ENCODE peak calls at places on chromosome 19, in nine cellular contexts. Y is body of pancreas; T is dorsolateral prefrontal cortex; I is WTC11; S is type B pancreatic cell; W is B cell; R is AG04449; F is CD8-positive, alpha-beta T cell; P is nephron progenitor cell. U is an unnamed sample.

GRCh38 chr19:49133621-49134454 is 14.5 kb downstream of the PPFIA3 start:
- DNase-seq in Y (peak; percentile 77), T (no peak), I (peak; percentile 90), S (no peak), W (peak; percentile 66), R (no peak), F (peak; percentile 70), P (no peak), U (no peak)

GRCh38 chr19:37885392-37885791 is 21.0 kb downstream of the WDR87 start:
- DNase-seq in Y (no peak), T (no peak), I (no peak), S (no peak), W (no peak), R (no peak), F (no peak), P (no peak), U (no peak)

GRCh38 chr19:54183431-54183830 is 5.9 kb downstream of the MBOAT7 start:
- DNase-seq in Y (no peak), T (no peak), I (no peak), S (no peak), W (no peak), R (no peak), F (no peak), P (no peak), U (no peak)

GRCh38 chr19:21352830-21353229 is 6.0 kb upstream of the ZNF738 start:
- DNase-seq in Y (no peak), T (no peak), I (no peak), S (no peak), W (no peak), R (no peak), F (no peak), P (no peak), U (no peak)

GRCh38 chr19:6519289-6519688 is 11.5 kb upstream of the TNFSF9 start:
- DNase-seq in Y (no peak), T (no peak), I (no peak), S (no peak), W (no peak), R (peak; percentile 26), F (no peak), P (no peak), U (no peak)

GRCh38 chr19:5696196-5697021 is 6.3 kb downstream of the RPL36 start:
- DNase-seq in Y (no peak), T (no peak), I (no peak), S (no peak), W (no peak), R (no peak), F (no peak), P (no peak), U (no peak)

GRCh38 chr19:36819130-36819630 is 19.0 kb downstream of the ZNF790 start:
- DNase-seq in Y (no peak), T (no peak), I (no peak), S (no peak), W (no peak), R (no peak), F (no peak), P (no peak), U (no peak)

GRCh38 chr19:1672038-1672768 is 19.8 kb upstream of the TCF3 start:
- DNase-seq in Y (peak; percentile 45), T (no peak), I (peak; percentile 62), S (no peak), W (peak; percentile 88), R (no peak), F (peak; percentile 78), P (peak; percentile 65), U (no peak)

GRCh38 chr19:10390652-10391286 is 10.4 kb upstream of the TYK2 start:
- DNase-seq in Y (peak; percentile 83), T (peak; percentile 75), I (peak; percentile 87), S (no peak), W (peak; percentile 79), R (no peak), F (peak; percentile 80), P (peak; percentile 76), U (peak; percentile 75)

GRCh38 chr19:45767881-45768643 is 990 bp downstream of the SIX5 start:
- DNase-seq in Y (peak; percentile 86), T (no peak), I (peak; percentile 69), S (peak; percentile 84), W (peak; percentile 47), R (no peak), F (no peak), P (peak; percentile 66), U (peak; percentile 70)

GRCh38 chr19:38699027-38699346 is 45.3 kb downstream of the CAPN12 start:
- DNase-seq in Y (no peak), T (no peak), I (no peak), S (no peak), W (no peak), R (no peak), F (no peak), P (no peak), U (no peak)

GRCh38 chr19:782195-783043 is 14.8 kb upstream of the PTBP1 start:
- DNase-seq in Y (no peak), T (no peak), I (peak; percentile 68), S (peak; percentile 71), W (no peak), R (peak; percentile 17), F (no peak), P (peak; percentile 44), U (no peak)

GRCh38 chr19:49502866-49503581 is 6.8 kb downstream of the RPS11 start:
- DNase-seq in Y (peak; percentile 61), T (peak; percentile 37), I (no peak), S (no peak), W (no peak), R (no peak), F (peak; percentile 66), P (no peak), U (peak; percentile 56)

DNA sequence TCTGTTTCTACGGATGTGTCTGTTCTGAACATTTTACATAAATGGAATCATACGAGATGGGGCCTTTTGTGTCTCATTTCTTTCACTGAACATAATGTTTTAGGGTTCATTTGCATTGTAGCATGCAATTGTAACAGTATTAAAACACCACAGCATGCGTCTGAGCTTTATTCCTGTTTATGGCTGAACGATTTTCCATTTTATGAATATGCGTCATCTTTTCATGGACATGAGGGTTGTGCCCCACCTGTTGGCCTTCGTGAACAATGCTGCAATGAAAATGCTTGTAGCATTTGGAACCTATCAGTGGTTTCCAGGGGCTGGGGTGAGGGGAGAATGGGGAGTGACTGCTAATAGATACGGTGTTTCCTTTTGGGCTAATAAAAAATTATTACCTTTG is 5.1 kb downstream of the OR10H1 start:
- DNase-seq in Y (peak; percentile 10), T (no peak), I (no peak), S (no peak), W (no peak), R (no peak), F (no peak), P (no peak), U (no peak)
- TF ChIP-seq CTCF in Y (no peak), T (no peak), I (no peak), S (no peak), W (no peak), R (no peak), F (no peak), P (no peak), U (no peak)

GRCh38 chr19:3146677-3147100 is 10.9 kb downstream of the GNA15 start:
- DNase-seq in Y (no peak), T (no peak), I (peak; percentile 84), S (no peak), W (peak; percentile 68), R (no peak), F (peak; percentile 85), P (peak; percentile 55), U (no peak)
- TF ChIP-seq CTCF in Y (no peak), T (peak; percentile 40), I (peak; percentile 90), S (peak; percentile 76), W (peak; percentile 85), R (peak; percentile 90), F (peak; percentile 81), P (peak; percentile 44), U (peak; percentile 56)

GRCh38 chr19:8697671-8698432 is 743 bp downstream of the ACTL9 start:
- DNase-seq in Y (no peak), T (no peak), I (peak; percentile 68), S (peak; percentile 67), W (no peak), R (no peak), F (no peak), P (peak; percentile 24), U (no peak)
- TF ChIP-seq CTCF in Y (no peak), T (no peak), I (no peak), S (peak; percentile 52), W (no peak), R (no peak), F (no peak), P (no peak), U (no peak)

GRCh38 chr19:47601180-47601904 is 7.6 kb upstream of the BICRA start:
- DNase-seq in Y (peak; percentile 63), T (no peak), I (no peak), S (no peak), W (no peak), R (no peak), F (no peak), P (no peak), U (no peak)

GRCh38 chr19:47593860-47594259 is 15.1 kb upstream of the BICRA start:
- DNase-seq in Y (no peak), T (no peak), I (no peak), S (no peak), W (no peak), R (no peak), F (no peak), P (no peak), U (no peak)

GRCh38 chr19:47598407-47599349 is 10.3 kb upstream of the BICRA start:
- DNase-seq in Y (peak; percentile 18), T (no peak), I (peak; percentile 76), S (no peak), W (no peak), R (peak; percentile 87), F (no peak), P (no peak), U (no peak)

GRCh38 chr19:47600246-47601179 is 8.4 kb upstream of the BICRA start:
- DNase-seq in Y (peak; percentile 100), T (peak; percentile 100), I (peak; percentile 100), S (peak; percentile 98), W (peak; percentile 99), R (peak; percentile 85), F (peak; percentile 100), P (peak; percentile 99), U (peak; percentile 97)

DNA sequence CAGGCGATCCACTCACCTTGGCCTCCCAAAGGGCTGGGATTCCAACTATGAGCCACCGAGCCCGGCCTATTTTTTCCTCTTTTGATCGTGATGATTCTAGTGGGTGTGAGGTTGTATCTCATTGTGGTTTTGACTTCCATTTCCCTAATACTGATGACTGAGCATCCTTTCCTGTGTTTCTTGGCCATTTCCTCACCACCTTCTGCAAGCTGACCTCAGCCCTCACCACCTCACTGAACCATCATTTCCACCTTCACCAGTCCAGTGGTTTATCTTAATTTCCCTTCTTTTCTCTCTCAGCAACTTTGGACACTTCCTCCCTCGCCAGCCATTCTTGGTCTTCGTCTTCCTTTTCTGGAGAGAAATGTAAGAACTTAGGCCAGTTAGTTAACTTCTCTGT is 13.0 kb upstream of the BICRA start:
- DNase-seq in Y (no peak), T (no peak), I (no peak), S (no peak), W (no peak), R (no peak), F (no peak), P (no peak), U (no peak)
- TF ChIP-seq CTCF in Y (no peak), T (no peak), I (no peak), S (no peak), W (no peak), R (no peak), F (no peak), P (no peak), U (no peak)

GRCh38 chr19:43224855-43225253 is 19.4 kb upstream of the PSG4 start:
- DNase-seq in Y (no peak), T (no peak), I (no peak), S (no peak), W (no peak), R (no peak), F (no peak), P (no peak), U (no peak)

GRCh38 chr19:43229315-43229714 is 23.9 kb upstream of the PSG4 start:
- DNase-seq in Y (no peak), T (no peak), I (no peak), S (no peak), W (no peak), R (peak; percentile 4), F (no peak), P (no peak), U (no peak)
- TF ChIP-seq CTCF in Y (no peak), T (no peak), I (peak; percentile 20), S (no peak), W (no peak), R (peak; percentile 5), F (no peak), P (no peak), U (no peak)

U was measured in mesothelial cell of epicardium.